ENCODE peak calls at places on chromosomes 7 and 10, in seven cellular contexts. P is cardiac muscle cell; Q is CD4-positive, alpha-beta memory T cell; A is endodermal cell; L is left ventricle myocardium inferior; T is pancreas; W is upper lobe of right lung. B is an unnamed sample.

GRCh38 chr7:135616136-135616535 is 46.2 kb upstream of the STMP1 start:
- DNase-seq in P (no peak), Q (no peak), A (no peak), L (no peak), T (no peak), W (no peak), B (no peak)

GRCh38 chr7:137399827-137400823 is 56.6 kb upstream of the PTN start:
- DNase-seq in P (no peak), Q (no peak), A (peak; percentile 57), L (no peak), T (no peak), W (no peak), B (no peak)

GRCh38 chr7:27734583-27734982 is 5.4 kb upstream of the TAX1BP1 start:
- DNase-seq in P (no peak), Q (no peak), A (no peak), L (no peak), T (no peak), W (no peak), B (no peak)

GRCh38 chr10:88852327-88852726 is 683 bp upstream of the ANKRD22 start:
- DNase-seq in P (no peak), Q (no peak), A (no peak), L (no peak), T (peak; percentile 10), W (no peak), B (no peak)

GRCh38 chr7:38740041-38740440 is 108.9 kb upstream of the AMPH start:
- DNase-seq in P (no peak), Q (no peak), A (no peak), L (no peak), T (no peak), W (no peak), B (no peak)

GRCh38 chr10:25226775-25227682 is 52.2 kb downstream of the GPR158 start:
- DNase-seq in P (peak; percentile 84), Q (no peak), A (peak; percentile 77), L (no peak), T (peak; percentile 9), W (no peak), B (no peak)

GRCh38 chr10:108911814-108912541 is 1011.3 kb downstream of the XPNPEP1 start:
- DNase-seq in P (peak; percentile 57), Q (no peak), A (peak; percentile 98), L (peak; percentile 38), T (peak; percentile 52), W (peak; percentile 70), B (no peak)

GRCh38 chr10:26790596-26790995 is 70.2 kb downstream of the ABI1 start:
- DNase-seq in P (no peak), Q (no peak), A (no peak), L (no peak), T (no peak), W (no peak), B (no peak)

GRCh38 chr10:62000037-62000603 is 98.6 kb downstream of the ARID5B start:
- DNase-seq in P (no peak), Q (no peak), A (no peak), L (no peak), T (no peak), W (no peak), B (peak; percentile 83)

GRCh38 chr10:90193240-90193985 is 492.0 kb downstream of the KIF20B start:
- DNase-seq in P (peak; percentile 88), Q (no peak), A (no peak), L (no peak), T (no peak), W (no peak), B (no peak)

GRCh38 chr10:126842356-126842755 is 62.9 kb upstream of the DOCK1 start:
- DNase-seq in P (no peak), Q (no peak), A (no peak), L (no peak), T (no peak), W (no peak), B (no peak)

GRCh38 chr7:43220250-43220649 is 107.8 kb downstream of the HECW1 start:
- DNase-seq in P (peak; percentile 24), Q (no peak), A (no peak), L (no peak), T (no peak), W (no peak), B (no peak)

GRCh38 chr7:4739528-4739992 is 35.9 kb upstream of the AP5Z1 start:
- DNase-seq in P (peak; percentile 81), Q (peak; percentile 31), A (peak; percentile 76), L (no peak), T (peak; percentile 30), W (no peak), B (no peak)

GRCh38 chr10:25104441-25104840 is 70.4 kb upstream of the GPR158 start:
- DNase-seq in P (no peak), Q (no peak), A (no peak), L (no peak), T (no peak), W (no peak), B (no peak)

GRCh38 chr7:49791089-49791741 is 17.8 kb downstream of the VWC2 start:
- DNase-seq in P (no peak), Q (no peak), A (peak; percentile 82), L (no peak), T (no peak), W (no peak), B (no peak)

GRCh38 chr7:43071604-43072003 is 40.8 kb upstream of the HECW1 start:
- DNase-seq in P (peak; percentile 21), Q (no peak), A (peak; percentile 92), L (no peak), T (no peak), W (no peak), B (no peak)

GRCh38 chr7:38306136-38306535 is 32.7 kb upstream of the TARP start:
- DNase-seq in P (no peak), Q (no peak), A (no peak), L (no peak), T (no peak), W (no peak), B (no peak)

GRCh38 chr7:92831716-92832622 is 4.4 kb downstream of the CDK6 start:
- DNase-seq in P (peak; percentile 80), Q (no peak), A (no peak), L (no peak), T (no peak), W (no peak), B (no peak)

GRCh38 chr10:86953747-86954680 is 3.4 kb downstream of the MMRN2 start:
- DNase-seq in P (peak; percentile 86), Q (no peak), A (peak; percentile 95), L (peak; percentile 77), T (no peak), W (no peak), B (no peak)

GRCh38 chr10:14220026-14220425 is 110.7 kb downstream of the FRMD4A start:
- DNase-seq in P (peak; percentile 15), Q (no peak), A (peak; percentile 4), L (no peak), T (no peak), W (no peak), B (no peak)

GRCh38 chr10:130000918-130001317 is 36.8 kb upstream of the EBF3 start:
- DNase-seq in P (no peak), Q (no peak), A (no peak), L (no peak), T (no peak), W (no peak), B (no peak)

GRCh38 chr10:72263613-72264241 is 10.0 kb upstream of the DDIT4 start:
- DNase-seq in P (peak; percentile 35), Q (peak; percentile 68), A (no peak), L (no peak), T (peak; percentile 82), W (peak; percentile 72), B (no peak)

GRCh38 chr10:91493313-91493712 is 83.2 kb downstream of the HECTD2 start:
- DNase-seq in P (peak; percentile 47), Q (no peak), A (no peak), L (no peak), T (no peak), W (no peak), B (no peak)

GRCh38 chr10:102198027-102198426 is 28.1 kb upstream of the ELOVL3 start:
- DNase-seq in P (no peak), Q (no peak), A (no peak), L (no peak), T (no peak), W (no peak), B (no peak)

GRCh38 chr7:100483101-100483727 is 513 bp upstream of the NYAP1 start:
- DNase-seq in P (peak; percentile 65), Q (peak; percentile 85), A (peak; percentile 93), L (peak; percentile 74), T (peak; percentile 59), W (peak; percentile 88), B (peak; percentile 82)

GRCh38 chr7:128840326-128841170 is 10.3 kb downstream of the FLNC start:
- DNase-seq in P (no peak), Q (no peak), A (no peak), L (peak; percentile 15), T (no peak), W (peak; percentile 60), B (no peak)
- H3K36me3 ChIP-seq in P (peaks cover 98% of the 10 kb centered on the region), Q (no peaks in the 10 kb centered on the region), A (peaks cover 21% of the 10 kb centered on the region), L (peaks cover 100% of the 10 kb centered on the region), T (no peaks in the 10 kb centered on the region), W (no peaks in the 10 kb centered on the region), B (no peaks in the 10 kb centered on the region)

DNA sequence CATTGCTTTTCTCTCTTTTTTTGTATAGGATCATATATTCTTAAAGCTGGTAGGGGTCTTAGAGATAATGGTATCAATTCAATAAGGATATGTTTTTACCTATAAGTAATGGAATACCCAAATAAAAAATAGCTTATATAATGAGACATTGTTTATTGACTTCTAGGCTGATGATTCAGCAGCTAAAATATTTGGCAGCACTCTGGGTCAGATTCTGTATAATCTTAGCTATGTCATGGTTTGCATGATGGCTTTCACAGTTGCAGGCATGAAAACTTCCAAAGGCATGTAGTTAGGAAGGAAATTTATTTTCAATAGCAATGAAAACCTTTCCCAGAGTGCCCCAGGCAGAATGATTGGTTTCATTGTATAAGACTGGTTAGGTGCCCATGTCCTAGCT is 32.1 kb upstream of the A1CF start:
- DNase-seq in P (peak; percentile 69), Q (no peak), A (no peak), L (no peak), T (no peak), W (no peak), B (no peak)
- H3K36me3 ChIP-seq in P (no peaks in the 10 kb centered on the region), Q (no peaks in the 10 kb centered on the region), A (no peaks in the 10 kb centered on the region), L (no peaks in the 10 kb centered on the region), T (no peaks in the 10 kb centered on the region), W (no peaks in the 10 kb centered on the region), B (no peaks in the 10 kb centered on the region)

DNA sequence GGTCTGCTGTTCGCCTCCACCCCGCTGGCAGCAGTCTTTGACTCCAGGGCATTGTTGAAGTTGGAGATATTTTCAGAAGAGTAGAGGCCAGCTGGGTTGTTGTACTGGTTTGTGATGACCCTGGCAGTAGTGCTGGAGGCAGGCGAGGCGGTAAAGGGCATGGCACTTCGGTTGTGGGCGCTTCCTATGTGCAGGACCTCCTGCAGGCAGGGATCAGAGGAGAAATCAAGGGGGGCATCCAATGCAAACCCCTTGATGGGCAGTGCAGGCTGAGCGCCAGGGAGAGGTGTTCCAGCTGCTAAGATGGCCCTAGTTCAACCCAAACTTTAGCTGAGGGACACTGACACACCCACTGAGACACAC is 27.0 kb downstream of the PDLIM1 start:
- DNase-seq in P (no peak), Q (no peak), A (no peak), L (no peak), T (no peak), W (no peak), B (no peak)
- H3K36me3 ChIP-seq in P (peaks cover 13% of the 10 kb centered on the region), Q (no peaks in the 10 kb centered on the region), A (peaks cover 83% of the 10 kb centered on the region), L (peaks cover 51% of the 10 kb centered on the region), T (peaks cover 3% of the 10 kb centered on the region), W (peaks cover 33% of the 10 kb centered on the region), B (peaks cover 41% of the 10 kb centered on the region)

DNA sequence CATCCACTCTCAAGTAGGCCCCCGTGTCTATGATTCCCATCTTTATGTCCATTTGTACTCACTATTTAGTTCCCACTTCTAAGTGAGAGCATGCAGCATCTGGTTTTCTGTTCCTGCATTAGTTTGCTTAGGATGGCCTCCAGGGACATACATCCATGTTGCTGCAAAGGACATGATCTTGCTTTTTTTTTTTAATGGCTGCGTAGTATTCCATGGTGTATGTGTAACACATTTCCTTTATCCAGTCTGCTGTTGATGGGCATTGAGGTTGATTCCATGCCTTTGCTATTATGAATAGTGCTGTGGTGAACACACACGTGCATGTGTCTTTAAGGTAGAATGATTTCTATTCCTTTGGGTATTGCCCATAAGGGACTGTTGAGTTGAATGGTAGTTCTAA is 67.8 kb downstream of the SFMBT2 start:
- DNase-seq in P (no peak), Q (no peak), A (no peak), L (no peak), T (no peak), W (no peak), B (no peak)
- H3K36me3 ChIP-seq in P (no peaks in the 10 kb centered on the region), Q (no peaks in the 10 kb centered on the region), A (no peaks in the 10 kb centered on the region), L (peaks cover 6% of the 10 kb centered on the region), T (no peaks in the 10 kb centered on the region), W (no peaks in the 10 kb centered on the region), B (no peaks in the 10 kb centered on the region)